ENCODE peak calls at places on chromosomes 5 and 9, in seven cellular contexts. One of them, this sample, is unnamed. For H3K4me1, the result is how much of the 10 kb centered on the place peaks cover.

GRCh38 chr9:136686794-136687711 is at the start of gene AGPAT2:
- DNase-seq in sigmoid colon: peak
- DNase-seq in A549: peak
- DNase-seq in Peyer's patch: peak
- DNase-seq in IMR-90: peak
- DNase-seq in adrenal gland: peak
- DNase-seq in ovary: peak
- DNase-seq in this sample: no peak

GRCh38 chr9:107142896-107143603 is 140.0 kb upstream of the RAD23B start:
- DNase-seq in IMR-90: no peak
- DNase-seq in Peyer's patch: no peak
- DNase-seq in ovary: no peak
- DNase-seq in A549: no peak
- DNase-seq in adrenal gland: no peak
- DNase-seq in sigmoid colon: no peak
- DNase-seq in this sample: no peak

GRCh38 chr9:100933656-100934055 is 94.9 kb upstream of the PLPPR1 start:
- DNase-seq in sigmoid colon: no peak
- DNase-seq in IMR-90: no peak
- DNase-seq in A549: no peak
- DNase-seq in ovary: no peak
- DNase-seq in adrenal gland: no peak
- DNase-seq in Peyer's patch: no peak
- DNase-seq in this sample: no peak

GRCh38 chr5:158958048-158958994 is 141.4 kb downstream of the EBF1 start:
- DNase-seq in adrenal gland: no peak
- DNase-seq in ovary: no peak
- DNase-seq in Peyer's patch: peak
- DNase-seq in A549: no peak
- DNase-seq in IMR-90: no peak
- DNase-seq in sigmoid colon: no peak
- DNase-seq in this sample: no peak

GRCh38 chr9:138046641-138047301 is 169.2 kb downstream of the CACNA1B start:
- DNase-seq in A549: no peak
- DNase-seq in Peyer's patch: peak
- DNase-seq in ovary: peak
- DNase-seq in IMR-90: no peak
- DNase-seq in sigmoid colon: peak
- DNase-seq in adrenal gland: no peak
- DNase-seq in this sample: no peak

GRCh38 chr9:90860382-90860781 is 58.8 kb downstream of the SYK start:
- DNase-seq in adrenal gland: peak
- DNase-seq in ovary: no peak
- DNase-seq in IMR-90: no peak
- DNase-seq in sigmoid colon: no peak
- DNase-seq in A549: no peak
- DNase-seq in Peyer's patch: no peak
- DNase-seq in this sample: no peak

GRCh38 chr9:109845178-109845577 is 65.2 kb downstream of the PALM2AKAP2 start:
- DNase-seq in A549: no peak
- DNase-seq in ovary: no peak
- DNase-seq in adrenal gland: no peak
- DNase-seq in sigmoid colon: no peak
- DNase-seq in Peyer's patch: no peak
- DNase-seq in IMR-90: no peak
- DNase-seq in this sample: no peak

GRCh38 chr9:693460-694390 is 147.8 kb upstream of the DMRT1 start:
- DNase-seq in Peyer's patch: no peak
- DNase-seq in A549: no peak
- DNase-seq in IMR-90: peak
- DNase-seq in sigmoid colon: peak
- DNase-seq in ovary: peak
- DNase-seq in adrenal gland: peak
- DNase-seq in this sample: peak

GRCh38 chr5:43007911-43008368 is 32.2 kb downstream of the ANXA2R start:
- DNase-seq in adrenal gland: peak
- DNase-seq in IMR-90: peak
- DNase-seq in sigmoid colon: peak
- DNase-seq in A549: peak
- DNase-seq in Peyer's patch: peak
- DNase-seq in ovary: peak
- DNase-seq in this sample: no peak

GRCh38 chr9:19641046-19641445 is 147.8 kb downstream of the SLC24A2 start:
- DNase-seq in A549: no peak
- DNase-seq in ovary: no peak
- DNase-seq in sigmoid colon: no peak
- DNase-seq in Peyer's patch: no peak
- DNase-seq in adrenal gland: no peak
- DNase-seq in IMR-90: no peak
- DNase-seq in this sample: no peak

GRCh38 chr9:121399883-121400607 is 30.0 kb upstream of the STOM start:
- DNase-seq in adrenal gland: no peak
- DNase-seq in ovary: no peak
- DNase-seq in A549: peak
- DNase-seq in Peyer's patch: no peak
- DNase-seq in sigmoid colon: no peak
- DNase-seq in IMR-90: peak
- DNase-seq in this sample: no peak

GRCh38 chr9:121835581-121836381 is 184.3 kb downstream of the DAB2IP start:
- DNase-seq in IMR-90: peak
- DNase-seq in Peyer's patch: peak
- DNase-seq in A549: no peak
- DNase-seq in adrenal gland: peak
- DNase-seq in ovary: peak
- DNase-seq in sigmoid colon: peak
- DNase-seq in this sample: no peak

GRCh38 chr5:16867585-16867953 is 68.5 kb downstream of the MYO10 start:
- DNase-seq in sigmoid colon: no peak
- DNase-seq in adrenal gland: no peak
- DNase-seq in A549: no peak
- DNase-seq in IMR-90: no peak
- DNase-seq in Peyer's patch: no peak
- DNase-seq in ovary: no peak
- DNase-seq in this sample: no peak

GRCh38 chr9:92762781-92763708 is 1.6 kb downstream of the BICD2 start:
- DNase-seq in A549: no peak
- DNase-seq in ovary: no peak
- DNase-seq in sigmoid colon: no peak
- DNase-seq in IMR-90: no peak
- DNase-seq in Peyer's patch: no peak
- DNase-seq in adrenal gland: peak
- DNase-seq in this sample: no peak

GRCh38 chr9:99637640-99638039 is 184.0 kb upstream of the NR4A3 start:
- DNase-seq in A549: no peak
- DNase-seq in Peyer's patch: no peak
- DNase-seq in sigmoid colon: no peak
- DNase-seq in adrenal gland: no peak
- DNase-seq in ovary: no peak
- DNase-seq in IMR-90: no peak
- DNase-seq in this sample: no peak

DNA sequence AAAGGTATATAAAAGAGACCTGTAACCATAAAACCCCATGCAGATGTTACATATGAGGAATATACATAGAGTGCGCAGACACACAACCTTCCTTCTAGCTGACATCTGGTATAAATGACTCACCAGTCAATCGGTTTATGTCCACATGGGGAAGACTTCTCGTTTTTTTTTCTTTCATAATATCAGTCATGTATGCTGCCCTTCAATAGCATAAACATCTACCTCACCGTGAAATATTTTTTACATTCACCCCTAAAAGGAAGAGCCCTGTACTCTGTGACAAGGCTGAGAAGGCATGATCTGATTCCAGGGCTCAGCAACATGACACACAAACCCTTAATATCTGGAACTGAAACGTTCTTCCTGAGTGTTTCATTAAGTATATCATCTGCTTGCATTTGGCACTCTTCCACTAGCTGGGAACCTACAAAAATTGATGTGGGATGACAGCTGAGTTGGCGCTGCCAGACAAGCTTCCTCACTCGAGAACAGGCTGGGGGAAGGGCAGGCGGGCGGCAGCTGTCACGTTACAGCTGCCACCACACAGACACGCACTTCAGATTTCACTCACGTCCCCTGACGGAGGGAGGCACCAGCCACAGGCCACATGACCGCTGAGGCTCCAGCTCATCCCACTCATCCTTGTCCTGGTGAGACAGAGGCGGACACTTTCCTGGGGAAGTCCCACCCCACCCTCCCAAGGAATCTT is 74.2 kb downstream of the SHB start:
- DNase-seq in sigmoid colon: peak
- DNase-seq in Peyer's patch: no peak
- DNase-seq in adrenal gland: peak
- DNase-seq in A549: no peak
- DNase-seq in ovary: no peak
- DNase-seq in IMR-90: peak
- DNase-seq in this sample: no peak
- TF ChIP-seq CTCF in sigmoid colon: no peak
- TF ChIP-seq CTCF in Peyer's patch: no peak
- TF ChIP-seq CTCF in adrenal gland: no peak
- TF ChIP-seq CTCF in A549: no peak
- TF ChIP-seq CTCF in ovary: no peak
- TF ChIP-seq CTCF in IMR-90: no peak
- TF ChIP-seq CTCF in this sample: no peak

GRCh38 chr5:149062371-149063016 is 368 bp downstream of the SH3TC2 start:
- DNase-seq in IMR-90: peak
- DNase-seq in sigmoid colon: no peak
- DNase-seq in adrenal gland: peak
- DNase-seq in ovary: no peak
- DNase-seq in A549: peak
- DNase-seq in Peyer's patch: no peak
- DNase-seq in this sample: no peak
- H3K4me1 ChIP-seq in IMR-90: under half
- H3K4me1 ChIP-seq in sigmoid colon: under half
- H3K4me1 ChIP-seq in adrenal gland: under half
- H3K4me1 ChIP-seq in ovary: under half
- H3K4me1 ChIP-seq in A549: under half
- H3K4me1 ChIP-seq in Peyer's patch: under half
- H3K4me1 ChIP-seq in this sample: under half

DNA sequence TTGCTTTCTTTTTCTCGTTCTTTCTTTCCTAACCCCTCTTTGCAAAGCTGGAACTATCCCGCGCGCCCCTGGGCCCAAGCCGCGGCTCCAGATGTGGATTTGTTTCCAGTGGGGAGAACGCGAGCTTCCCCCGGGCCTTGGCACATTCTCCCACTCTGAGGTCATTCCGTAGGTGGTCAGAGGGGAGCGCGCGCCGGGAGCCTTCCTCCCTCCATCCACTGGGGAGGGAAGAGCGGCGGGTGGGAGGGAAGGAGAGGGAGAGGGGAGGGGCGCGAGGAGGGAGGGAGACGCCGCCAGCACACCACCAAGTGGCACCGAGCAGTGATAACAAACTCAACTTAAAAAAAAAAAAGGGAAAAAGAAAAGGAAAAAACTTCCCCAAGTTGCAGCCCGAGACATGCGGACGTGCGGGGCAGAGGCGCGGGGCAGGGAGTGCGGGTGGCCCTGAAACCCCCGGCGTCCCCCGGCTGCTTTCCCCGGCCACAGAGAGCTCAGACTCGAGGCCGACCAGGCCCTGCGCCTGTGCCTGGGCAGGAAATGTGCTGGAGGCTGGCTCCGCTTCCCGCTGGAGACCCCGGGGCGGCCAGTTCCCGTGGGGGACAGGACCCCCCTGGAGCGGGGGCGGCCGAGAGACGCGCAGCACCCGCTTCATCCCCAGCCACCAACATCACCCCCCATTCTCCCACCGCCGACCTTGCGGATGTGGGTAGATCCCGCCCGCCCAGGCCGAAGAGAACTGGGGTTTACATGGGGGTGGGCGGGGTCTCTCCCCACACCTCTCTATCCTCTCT is 3.1 kb downstream of the IER5L start:
- DNase-seq in IMR-90: peak
- DNase-seq in Peyer's patch: peak
- DNase-seq in adrenal gland: peak
- DNase-seq in ovary: peak
- DNase-seq in A549: peak
- DNase-seq in sigmoid colon: peak
- DNase-seq in this sample: no peak
- TF ChIP-seq POLR2A in IMR-90: peak
- TF ChIP-seq POLR2A in Peyer's patch: peak
- TF ChIP-seq POLR2A in adrenal gland: no peak
- TF ChIP-seq POLR2A in ovary: peak
- TF ChIP-seq POLR2A in A549: peak
- TF ChIP-seq POLR2A in sigmoid colon: peak
- TF ChIP-seq POLR2A in this sample: no peak

GRCh38 chr5:137498301-137498735 is 808 bp downstream of the SPOCK1 start:
- DNase-seq in sigmoid colon: no peak
- DNase-seq in Peyer's patch: no peak
- DNase-seq in ovary: no peak
- DNase-seq in IMR-90: no peak
- DNase-seq in adrenal gland: peak
- DNase-seq in A549: peak
- DNase-seq in this sample: no peak

GRCh38 chr5:137497396-137498290 is 1.5 kb downstream of the SPOCK1 start:
- DNase-seq in sigmoid colon: no peak
- DNase-seq in A549: no peak
- DNase-seq in IMR-90: no peak
- DNase-seq in Peyer's patch: no peak
- DNase-seq in ovary: no peak
- DNase-seq in adrenal gland: peak
- DNase-seq in this sample: no peak

GRCh38 chr5:137500616-137501225 is 1.6 kb upstream of the SPOCK1 start:
- DNase-seq in IMR-90: no peak
- DNase-seq in adrenal gland: no peak
- DNase-seq in Peyer's patch: no peak
- DNase-seq in ovary: no peak
- DNase-seq in A549: no peak
- DNase-seq in sigmoid colon: no peak
- DNase-seq in this sample: peak

GRCh38 chr5:137496919-137497318 is 2.2 kb downstream of the SPOCK1 start:
- DNase-seq in A549: no peak
- DNase-seq in adrenal gland: no peak
- DNase-seq in ovary: no peak
- DNase-seq in Peyer's patch: no peak
- DNase-seq in IMR-90: no peak
- DNase-seq in sigmoid colon: no peak
- DNase-seq in this sample: no peak

GRCh38 chr5:137498736-137499505 is at the start of gene SPOCK1:
- DNase-seq in sigmoid colon: peak
- DNase-seq in A549: peak
- DNase-seq in IMR-90: peak
- DNase-seq in ovary: peak
- DNase-seq in Peyer's patch: no peak
- DNase-seq in adrenal gland: peak
- DNase-seq in this sample: no peak
- TF ChIP-seq CTCF in sigmoid colon: peak
- TF ChIP-seq CTCF in A549: peak
- TF ChIP-seq CTCF in IMR-90: peak
- TF ChIP-seq CTCF in ovary: no peak
- TF ChIP-seq CTCF in Peyer's patch: peak
- TF ChIP-seq CTCF in adrenal gland: peak
- TF ChIP-seq CTCF in this sample: peak

This sample was measured in vagina.